ENCODE peak calls at places on chromosomes 2 and 18, in four cellular contexts. One of them, this sample, is unnamed.

GRCh38 chr18:48983793-48984437 is 33.1 kb upstream of the SMAD7 start:
- DNase-seq in GM12865: no peak
- DNase-seq in esophagus squamous epithelium: no peak
- DNase-seq in WTC11: no peak
- DNase-seq in this sample: no peak

GRCh38 chr2:191321861-191322662 is 76.9 kb downstream of the MYO1B start:
- DNase-seq in GM12865: peak; percentile 41
- DNase-seq in esophagus squamous epithelium: no peak
- DNase-seq in WTC11: peak; percentile 71
- DNase-seq in this sample: no peak

GRCh38 chr2:10188211-10188610 is 65.7 kb downstream of the RRM2 start:
- DNase-seq in GM12865: no peak
- DNase-seq in esophagus squamous epithelium: no peak
- DNase-seq in WTC11: no peak
- DNase-seq in this sample: no peak

GRCh38 chr2:19356545-19357382 is 1.7 kb downstream of the OSR1 start:
- DNase-seq in GM12865: no peak
- DNase-seq in esophagus squamous epithelium: no peak
- DNase-seq in WTC11: no peak
- DNase-seq in this sample: no peak

GRCh38 chr2:105121417-105121816 is 83.5 kb downstream of the MRPS9 start:
- DNase-seq in GM12865: no peak
- DNase-seq in esophagus squamous epithelium: no peak
- DNase-seq in WTC11: no peak
- DNase-seq in this sample: no peak

GRCh38 chr2:42147641-42148274 is 21.4 kb upstream of the EML4 start:
- DNase-seq in GM12865: no peak
- DNase-seq in esophagus squamous epithelium: no peak
- DNase-seq in WTC11: no peak
- DNase-seq in this sample: no peak

GRCh38 chr18:22210331-22210754 is 41.0 kb downstream of the GATA6 start:
- DNase-seq in GM12865: no peak
- DNase-seq in esophagus squamous epithelium: no peak
- DNase-seq in WTC11: no peak
- DNase-seq in this sample: no peak

GRCh38 chr2:199742884-199743283 is 108.1 kb downstream of the FTCDNL1 start:
- DNase-seq in GM12865: no peak
- DNase-seq in esophagus squamous epithelium: no peak
- DNase-seq in WTC11: no peak
- DNase-seq in this sample: no peak

GRCh38 chr18:2515408-2515807 is 55.9 kb downstream of the METTL4 start:
- DNase-seq in GM12865: no peak
- DNase-seq in esophagus squamous epithelium: no peak
- DNase-seq in WTC11: no peak
- DNase-seq in this sample: no peak

GRCh38 chr2:192148620-192149321 is 46.0 kb downstream of the TMEFF2 start:
- DNase-seq in GM12865: no peak
- DNase-seq in esophagus squamous epithelium: no peak
- DNase-seq in WTC11: no peak
- DNase-seq in this sample: no peak

GRCh38 chr2:130390460-130391057 is 34.7 kb downstream of the PTPN18 start:
- DNase-seq in GM12865: peak; percentile 69
- DNase-seq in esophagus squamous epithelium: no peak
- DNase-seq in WTC11: no peak
- DNase-seq in this sample: no peak

GRCh38 chr18:27109403-27109802 is 75.7 kb downstream of the CHST9 start:
- DNase-seq in GM12865: no peak
- DNase-seq in esophagus squamous epithelium: no peak
- DNase-seq in WTC11: no peak
- DNase-seq in this sample: no peak

GRCh38 chr2:241036397-241036963 is 38.1 kb downstream of the SNED1 start:
- DNase-seq in GM12865: peak; percentile 86
- DNase-seq in esophagus squamous epithelium: no peak
- DNase-seq in WTC11: peak; percentile 52
- DNase-seq in this sample: peak; percentile 48

GRCh38 chr2:26605195-26605968 is 35.8 kb downstream of the CIB4 start:
- DNase-seq in GM12865: peak; percentile 56
- DNase-seq in esophagus squamous epithelium: no peak
- DNase-seq in WTC11: peak; percentile 67
- DNase-seq in this sample: peak; percentile 12

GRCh38 chr2:169221745-169222369 is 140.5 kb downstream of the LRP2 start:
- DNase-seq in GM12865: no peak
- DNase-seq in esophagus squamous epithelium: no peak
- DNase-seq in WTC11: no peak
- DNase-seq in this sample: no peak

GRCh38 chr2:237433920-237434319 is 20.0 kb upstream of the COL6A3 start:
- DNase-seq in GM12865: no peak
- DNase-seq in esophagus squamous epithelium: no peak
- DNase-seq in WTC11: no peak
- DNase-seq in this sample: no peak

GRCh38 chr2:237733677-237734300 is 64.8 kb upstream of the RBM44 start:
- DNase-seq in GM12865: no peak
- DNase-seq in esophagus squamous epithelium: no peak
- DNase-seq in WTC11: peak; percentile 25
- DNase-seq in this sample: no peak

GRCh38 chr2:46230115-46230571 is 67.1 kb upstream of the EPAS1 start:
- DNase-seq in GM12865: peak; percentile 67
- DNase-seq in esophagus squamous epithelium: no peak
- DNase-seq in WTC11: peak; percentile 28
- DNase-seq in this sample: no peak
- TF ChIP-seq CTCF in GM12865: peak; percentile 36
- TF ChIP-seq CTCF in esophagus squamous epithelium: peak; percentile 26
- TF ChIP-seq CTCF in WTC11: no peak
- TF ChIP-seq CTCF in this sample: peak; percentile 10

GRCh38 chr2:216024779-216025178 is 11.4 kb upstream of the MREG start:
- DNase-seq in GM12865: no peak
- DNase-seq in esophagus squamous epithelium: no peak
- DNase-seq in WTC11: no peak
- DNase-seq in this sample: no peak

GRCh38 chr2:216018709-216019108 is 5.4 kb upstream of the MREG start:
- DNase-seq in GM12865: no peak
- DNase-seq in esophagus squamous epithelium: no peak
- DNase-seq in WTC11: no peak
- DNase-seq in this sample: no peak

GRCh38 chr2:216017365-216017764 is 4.0 kb upstream of the MREG start:
- DNase-seq in GM12865: peak; percentile 88
- DNase-seq in esophagus squamous epithelium: no peak
- DNase-seq in WTC11: no peak
- DNase-seq in this sample: peak; percentile 55

GRCh38 chr2:216023055-216023648 is 9.8 kb upstream of the MREG start:
- DNase-seq in GM12865: peak; percentile 75
- DNase-seq in esophagus squamous epithelium: no peak
- DNase-seq in WTC11: peak; percentile 53
- DNase-seq in this sample: no peak

DNA sequence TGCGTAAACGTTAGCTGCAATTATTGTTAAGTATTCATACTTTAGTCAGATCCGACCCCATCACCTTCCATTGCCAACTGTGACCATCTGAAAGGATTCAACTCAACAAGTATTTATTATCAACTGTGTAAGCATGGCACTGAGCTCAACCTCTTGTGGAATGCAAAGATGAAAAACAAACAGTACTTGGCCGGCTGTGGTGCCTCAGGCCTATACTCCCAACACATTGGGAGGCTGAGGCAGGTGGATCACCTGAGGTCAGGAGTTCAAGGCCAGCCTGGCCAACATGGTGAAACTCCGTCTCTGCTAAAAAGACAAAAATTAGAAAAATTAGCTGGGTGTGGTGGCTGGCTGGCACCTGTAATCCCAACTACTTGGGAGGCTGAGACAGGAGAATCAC is 8.4 kb upstream of the MREG start:
- DNase-seq in GM12865: no peak
- DNase-seq in esophagus squamous epithelium: no peak
- DNase-seq in WTC11: no peak
- DNase-seq in this sample: no peak
- TF ChIP-seq CTCF in GM12865: no peak
- TF ChIP-seq CTCF in esophagus squamous epithelium: no peak
- TF ChIP-seq CTCF in WTC11: no peak
- TF ChIP-seq CTCF in this sample: no peak

DNA sequence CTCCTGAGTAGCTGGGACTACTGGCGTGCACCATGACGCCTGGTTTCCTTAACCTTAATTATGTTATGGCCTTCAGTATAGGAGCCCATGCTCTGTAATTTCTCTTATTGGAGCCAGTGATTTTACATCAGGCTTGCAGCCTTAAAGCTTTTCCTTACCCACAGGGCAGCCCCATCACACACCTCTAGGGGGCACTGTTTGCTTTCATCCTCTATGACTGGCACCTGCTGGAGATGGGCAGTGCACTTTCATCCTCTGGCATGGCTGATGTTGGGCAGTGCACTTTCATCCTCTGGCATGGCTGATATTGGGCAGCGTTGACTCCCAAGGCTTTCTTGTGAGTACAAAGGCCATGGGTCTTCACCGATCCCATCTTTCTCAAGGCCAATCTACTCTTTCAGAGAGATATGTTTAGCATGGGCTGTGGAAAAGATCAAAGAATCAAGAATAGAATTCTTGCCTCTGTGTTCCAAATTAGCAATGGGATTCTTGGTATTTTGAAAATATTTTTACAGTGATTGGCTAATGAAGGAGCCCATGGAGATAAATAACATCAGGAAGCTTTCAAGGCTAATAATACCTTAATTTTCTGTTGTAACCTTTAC is 80.7 kb upstream of the MEX3C start:
- DNase-seq in GM12865: peak; percentile 59
- DNase-seq in esophagus squamous epithelium: no peak
- DNase-seq in WTC11: peak; percentile 83
- DNase-seq in this sample: peak; percentile 13
- TF ChIP-seq CTCF in GM12865: peak; percentile 68
- TF ChIP-seq CTCF in esophagus squamous epithelium: peak; percentile 40
- TF ChIP-seq CTCF in WTC11: peak; percentile 68
- TF ChIP-seq CTCF in this sample: peak; percentile 77

GRCh38 chr2:65382776-65383357 is 49.5 kb downstream of the SPRED2 start:
- DNase-seq in GM12865: peak; percentile 92
- DNase-seq in esophagus squamous epithelium: peak; percentile 26
- DNase-seq in WTC11: no peak
- DNase-seq in this sample: peak; percentile 87
- TF ChIP-seq CTCF in GM12865: peak; percentile 27
- TF ChIP-seq CTCF in esophagus squamous epithelium: peak; percentile 9
- TF ChIP-seq CTCF in WTC11: no peak
- TF ChIP-seq CTCF in this sample: peak; percentile 33

This sample was measured in GM12864.